ENCODE peak calls at places on chromosomes 16 and 17, in seven cellular contexts. F is sciatic nerve; Q is epithelial cell of esophagus; X is mesothelial cell of epicardium; O is lower leg skin; M is HEK293T; V is activated naive CD4-positive, alpha-beta T cell. E is an unnamed sample.

GRCh38 chr16:6956511-6956910 is 376.1 kb upstream of the RBFOX1 start:
- DNase-seq in F (no peak), V (no peak), X (no peak), Q (no peak), M (no peak), O (no peak), E (no peak)

GRCh38 chr17:75241996-75242460 is 19.4 kb downstream of the GGA3 start:
- DNase-seq in O (no peak), M (no peak), F (no peak), X (no peak), V (no peak), Q (peak; percentile 12), E (no peak)

GRCh38 chr17:69358688-69359596 is 32.0 kb upstream of the ABCA5 start:
- DNase-seq in O (no peak), V (no peak), Q (peak; percentile 18), M (no peak), X (no peak), F (no peak), E (no peak)

GRCh38 chr17:49210158-49211029 is at the start of the genes ABI3 and GNGT2:
- DNase-seq in X (no peak), M (no peak), F (no peak), V (peak; percentile 31), O (no peak), Q (no peak), E (no peak)

GRCh38 chr17:62713096-62713870 is 85.8 kb downstream of the MRC2 start:
- DNase-seq in O (peak; percentile 71), X (no peak), V (no peak), F (no peak), Q (no peak), M (no peak), E (no peak)

GRCh38 chr17:58289869-58290268 is 9.1 kb upstream of the MPO start:
- DNase-seq in X (no peak), Q (peak; percentile 52), V (no peak), O (peak; percentile 73), M (no peak), F (no peak), E (no peak)

GRCh38 chr16:4351880-4352279 is 759 bp upstream of the PAM16 start:
- DNase-seq in M (no peak), V (no peak), O (no peak), F (no peak), Q (peak; percentile 65), X (no peak), E (no peak)

GRCh38 chr16:16141141-16141540 is 82.2 kb downstream of the ABCC6 start:
- DNase-seq in X (no peak), M (no peak), Q (no peak), V (no peak), F (no peak), O (no peak), E (peak; percentile 61)

GRCh38 chr17:67829331-67829730 is 4.0 kb downstream of the BPTF start:
- DNase-seq in O (no peak), F (no peak), V (peak; percentile 9), X (no peak), Q (peak; percentile 54), M (no peak), E (no peak)

GRCh38 chr16:8375208-8375607 is 215.1 kb downstream of the TMEM114 start:
- DNase-seq in O (no peak), Q (no peak), V (no peak), F (no peak), X (no peak), M (no peak), E (no peak)

GRCh38 chr17:76972046-76972641 is 103.9 kb downstream of the MGAT5B start:
- DNase-seq in M (no peak), F (no peak), V (no peak), O (no peak), Q (no peak), X (no peak), E (no peak)

GRCh38 chr17:28473542-28473941 is at the start of gene SLC13A2:
- DNase-seq in Q (no peak), V (no peak), X (no peak), F (peak; percentile 17), O (no peak), M (no peak), E (no peak)

GRCh38 chr17:29379084-29379811 is 10.9 kb upstream of the TAOK1 start:
- DNase-seq in V (no peak), Q (peak; percentile 87), F (no peak), M (no peak), X (no peak), O (no peak), E (no peak)

GRCh38 chr17:1179112-1179634 is 608 bp downstream of the ABR start:
- DNase-seq in O (no peak), X (no peak), F (peak; percentile 76), Q (no peak), M (no peak), V (no peak), E (no peak)

E was measured in aorta.